ENCODE peak calls at places on chromosomes 1 and 21, in six cellular contexts. One of them, this sample, is unnamed.

GRCh38 chr1:44630116-44630515 is 44.2 kb downstream of the TMEM53 start:
- DNase-seq in HepG2: no peak
- DNase-seq in GM12878: no peak
- DNase-seq in endothelial cell of umbilical vein: no peak
- DNase-seq in A549: no peak
- DNase-seq in K562: no peak
- DNase-seq in this sample: no peak

GRCh38 chr1:225882008-225882698 is at the start of gene TMEM63A:
- DNase-seq in GM12878: peak
- DNase-seq in endothelial cell of umbilical vein: peak
- DNase-seq in K562: peak
- DNase-seq in HepG2: peak
- DNase-seq in A549: peak
- DNase-seq in this sample: peak

GRCh38 chr1:21586926-21587601 is 77.8 kb downstream of the ALPL start:
- DNase-seq in HepG2: peak
- DNase-seq in GM12878: no peak
- DNase-seq in A549: peak
- DNase-seq in endothelial cell of umbilical vein: peak
- DNase-seq in K562: peak
- DNase-seq in this sample: peak

GRCh38 chr1:211925016-211925415 is 94.5 kb upstream of the LPGAT1 start:
- DNase-seq in A549: no peak
- DNase-seq in K562: peak
- DNase-seq in GM12878: no peak
- DNase-seq in HepG2: no peak
- DNase-seq in endothelial cell of umbilical vein: no peak
- DNase-seq in this sample: no peak

GRCh38 chr1:12188115-12188514 is 21.3 kb downstream of the TNFRSF1B start:
- DNase-seq in HepG2: peak
- DNase-seq in K562: no peak
- DNase-seq in GM12878: no peak
- DNase-seq in endothelial cell of umbilical vein: no peak
- DNase-seq in A549: no peak
- DNase-seq in this sample: no peak

GRCh38 chr1:171084091-171084490 is 6.6 kb upstream of the FMO3 start:
- DNase-seq in endothelial cell of umbilical vein: no peak
- DNase-seq in K562: no peak
- DNase-seq in GM12878: no peak
- DNase-seq in A549: no peak
- DNase-seq in HepG2: no peak
- DNase-seq in this sample: no peak

GRCh38 chr1:31760422-31760900 is 3.7 kb downstream of the ADGRB2 start:
- DNase-seq in HepG2: no peak
- DNase-seq in GM12878: no peak
- DNase-seq in A549: peak
- DNase-seq in endothelial cell of umbilical vein: no peak
- DNase-seq in K562: no peak
- DNase-seq in this sample: no peak

GRCh38 chr1:110765640-110766335 is 91.0 kb upstream of the KCNA3 start:
- DNase-seq in HepG2: peak
- DNase-seq in GM12878: no peak
- DNase-seq in A549: peak
- DNase-seq in K562: peak
- DNase-seq in endothelial cell of umbilical vein: peak
- DNase-seq in this sample: peak

GRCh38 chr1:101235241-101235695 is 1.6 kb upstream of the S1PR1 start:
- DNase-seq in A549: no peak
- DNase-seq in HepG2: no peak
- DNase-seq in endothelial cell of umbilical vein: no peak
- DNase-seq in GM12878: no peak
- DNase-seq in K562: no peak
- DNase-seq in this sample: no peak

GRCh38 chr21:28338906-28339305 is 653.8 kb downstream of the LTN1 start:
- DNase-seq in HepG2: no peak
- DNase-seq in A549: no peak
- DNase-seq in K562: no peak
- DNase-seq in GM12878: no peak
- DNase-seq in endothelial cell of umbilical vein: peak
- DNase-seq in this sample: no peak

GRCh38 chr1:19045898-19046889 is 89.7 kb upstream of the IFFO2 start:
- DNase-seq in endothelial cell of umbilical vein: no peak
- DNase-seq in A549: no peak
- DNase-seq in K562: no peak
- DNase-seq in GM12878: no peak
- DNase-seq in HepG2: peak
- DNase-seq in this sample: no peak

GRCh38 chr1:27015260-27015659 is 2.6 kb upstream of the TENT5B start:
- DNase-seq in A549: no peak
- DNase-seq in HepG2: no peak
- DNase-seq in K562: no peak
- DNase-seq in GM12878: no peak
- DNase-seq in endothelial cell of umbilical vein: no peak
- DNase-seq in this sample: peak

GRCh38 chr21:15071012-15071411 is 6.2 kb upstream of the NRIP1 start:
- DNase-seq in GM12878: no peak
- DNase-seq in endothelial cell of umbilical vein: no peak
- DNase-seq in K562: no peak
- DNase-seq in A549: no peak
- DNase-seq in HepG2: no peak
- DNase-seq in this sample: no peak

GRCh38 chr1:226986496-226987178 is 46.5 kb downstream of the COQ8A start:
- DNase-seq in GM12878: no peak
- DNase-seq in K562: no peak
- DNase-seq in HepG2: no peak
- DNase-seq in endothelial cell of umbilical vein: no peak
- DNase-seq in A549: no peak
- DNase-seq in this sample: no peak

GRCh38 chr21:44947930-44948331 is 8.1 kb downstream of the SLX9 start:
- DNase-seq in A549: no peak
- DNase-seq in endothelial cell of umbilical vein: no peak
- DNase-seq in K562: no peak
- DNase-seq in GM12878: no peak
- DNase-seq in HepG2: no peak
- DNase-seq in this sample: no peak

GRCh38 chr1:178653091-178653490 is 72.0 kb upstream of the RALGPS2 start:
- DNase-seq in HepG2: no peak
- DNase-seq in endothelial cell of umbilical vein: no peak
- DNase-seq in GM12878: no peak
- DNase-seq in K562: no peak
- DNase-seq in A549: peak
- DNase-seq in this sample: no peak

GRCh38 chr1:153057375-153057774 is at the start of gene SPRR2A:
- DNase-seq in HepG2: no peak
- DNase-seq in K562: no peak
- DNase-seq in GM12878: no peak
- DNase-seq in A549: no peak
- DNase-seq in endothelial cell of umbilical vein: no peak
- DNase-seq in this sample: no peak

GRCh38 chr1:30258876-30259275 is 464.5 kb downstream of the MATN1 start:
- DNase-seq in GM12878: no peak
- DNase-seq in endothelial cell of umbilical vein: no peak
- DNase-seq in A549: no peak
- DNase-seq in K562: no peak
- DNase-seq in HepG2: no peak
- DNase-seq in this sample: no peak

GRCh38 chr1:171670739-171671138 is 18.3 kb upstream of the MYOC start:
- DNase-seq in A549: no peak
- DNase-seq in K562: no peak
- DNase-seq in GM12878: no peak
- DNase-seq in HepG2: no peak
- DNase-seq in endothelial cell of umbilical vein: no peak
- DNase-seq in this sample: no peak

GRCh38 chr21:42234464-42235241 is 15.7 kb downstream of the ABCG1 start:
- DNase-seq in endothelial cell of umbilical vein: peak
- DNase-seq in A549: peak
- DNase-seq in K562: peak
- DNase-seq in GM12878: no peak
- DNase-seq in HepG2: peak
- DNase-seq in this sample: peak

GRCh38 chr1:109815809-109816791 is 52.4 kb upstream of the EPS8L3 start:
- DNase-seq in HepG2: no peak
- DNase-seq in GM12878: peak
- DNase-seq in K562: peak
- DNase-seq in A549: no peak
- DNase-seq in endothelial cell of umbilical vein: no peak
- DNase-seq in this sample: peak

GRCh38 chr1:110380667-110381283 is 10.1 kb downstream of the SLC16A4 start:
- DNase-seq in A549: no peak
- DNase-seq in K562: no peak
- DNase-seq in GM12878: no peak
- DNase-seq in HepG2: no peak
- DNase-seq in endothelial cell of umbilical vein: no peak
- DNase-seq in this sample: peak

GRCh38 chr1:69263982-69264381 is 303.7 kb upstream of the LRRC7 start:
- DNase-seq in GM12878: no peak
- DNase-seq in A549: no peak
- DNase-seq in HepG2: no peak
- DNase-seq in K562: no peak
- DNase-seq in endothelial cell of umbilical vein: peak
- DNase-seq in this sample: peak

GRCh38 chr1:2564006-2564814 is 8.0 kb downstream of the TNFRSF14 start:
- DNase-seq in GM12878: no peak
- DNase-seq in A549: no peak
- DNase-seq in HepG2: no peak
- DNase-seq in endothelial cell of umbilical vein: no peak
- DNase-seq in K562: no peak
- DNase-seq in this sample: no peak

GRCh38 chr1:32128479-32128878 is 20.6 kb downstream of the KPNA6 start:
- DNase-seq in GM12878: no peak
- DNase-seq in A549: no peak
- DNase-seq in K562: no peak
- DNase-seq in HepG2: no peak
- DNase-seq in endothelial cell of umbilical vein: no peak
- DNase-seq in this sample: no peak

GRCh38 chr1:22332166-22332717 is 119.4 kb upstream of the ZBTB40 start:
- DNase-seq in HepG2: no peak
- DNase-seq in K562: no peak
- DNase-seq in endothelial cell of umbilical vein: no peak
- DNase-seq in A549: no peak
- DNase-seq in GM12878: no peak
- DNase-seq in this sample: no peak

GRCh38 chr1:222331340-222331739 is 216.6 kb downstream of the HHIPL2 start:
- DNase-seq in K562: no peak
- DNase-seq in HepG2: no peak
- DNase-seq in A549: no peak
- DNase-seq in endothelial cell of umbilical vein: no peak
- DNase-seq in GM12878: no peak
- DNase-seq in this sample: no peak

GRCh38 chr1:178628637-178629548 is 96.2 kb upstream of the RALGPS2 start:
- DNase-seq in K562: no peak
- DNase-seq in endothelial cell of umbilical vein: no peak
- DNase-seq in GM12878: no peak
- DNase-seq in HepG2: no peak
- DNase-seq in A549: no peak
- DNase-seq in this sample: no peak

GRCh38 chr1:89519779-89520358 is 4.8 kb upstream of the LRRC8B start:
- DNase-seq in K562: peak
- DNase-seq in endothelial cell of umbilical vein: peak
- DNase-seq in GM12878: no peak
- DNase-seq in A549: peak
- DNase-seq in HepG2: peak
- DNase-seq in this sample: peak

DNA sequence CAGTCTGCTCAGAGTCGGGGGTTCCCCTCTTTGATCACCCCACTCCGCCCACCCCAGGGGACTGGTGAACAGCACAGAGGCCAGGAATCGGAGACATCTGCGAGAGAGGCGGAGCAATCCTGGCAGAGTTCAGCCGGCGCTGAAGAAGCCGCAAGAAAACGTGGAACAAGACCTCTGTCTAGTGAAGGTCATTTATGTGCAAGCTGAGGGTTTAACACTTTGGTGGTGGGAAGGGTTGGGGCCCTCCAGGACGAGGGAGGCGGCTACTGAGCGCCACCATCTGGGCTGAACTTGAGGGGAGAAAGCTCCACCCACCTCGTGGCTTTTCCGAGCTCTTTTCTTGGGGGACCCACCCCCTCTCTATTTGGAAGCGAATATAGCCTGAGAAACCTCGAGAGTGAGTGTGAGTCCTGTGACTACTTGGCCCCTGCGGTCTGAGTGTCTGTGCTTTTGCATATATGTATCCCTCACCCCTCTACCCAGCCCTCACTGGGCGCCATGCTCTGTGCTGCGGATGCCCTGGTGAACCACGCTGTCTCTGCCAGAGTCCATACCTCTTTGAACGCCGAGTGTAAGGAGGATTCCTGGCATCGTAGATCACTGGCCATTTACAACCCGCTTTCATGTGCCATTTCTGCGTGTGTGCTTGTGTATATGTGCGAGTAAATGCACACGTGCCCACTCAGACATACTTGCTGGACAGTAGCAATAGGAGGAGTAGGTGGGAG is 1.2 kb upstream of the EPHA10 start:
- DNase-seq in K562: peak
- DNase-seq in endothelial cell of umbilical vein: no peak
- DNase-seq in A549: no peak
- DNase-seq in GM12878: no peak
- DNase-seq in HepG2: no peak
- DNase-seq in this sample: peak
- TF ChIP-seq CTCF in K562: peak
- TF ChIP-seq CTCF in endothelial cell of umbilical vein: no peak
- TF ChIP-seq CTCF in A549: peak
- TF ChIP-seq CTCF in GM12878: peak
- TF ChIP-seq CTCF in HepG2: peak
- TF ChIP-seq CTCF in this sample: peak

DNA sequence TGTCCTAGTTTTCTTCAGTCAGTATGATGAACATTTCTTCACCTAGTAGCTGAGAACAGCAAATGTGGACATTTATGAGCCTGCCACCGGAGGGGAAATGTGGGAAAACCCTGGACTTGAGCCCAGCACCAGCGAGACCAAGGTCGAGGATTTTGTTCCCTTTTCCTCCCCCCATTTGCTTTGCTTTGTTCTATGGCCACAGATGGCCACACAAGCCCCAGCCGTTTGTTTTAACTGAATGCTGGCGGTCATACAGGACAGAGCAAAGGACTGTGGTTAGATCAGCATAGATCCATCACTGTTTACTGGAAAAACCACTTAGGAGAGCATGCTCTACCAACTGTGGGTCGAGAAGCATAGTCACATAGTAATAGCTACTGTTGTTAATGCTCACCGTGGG is 20.9 kb downstream of the SH2D2A start:
- DNase-seq in K562: no peak
- DNase-seq in GM12878: no peak
- DNase-seq in HepG2: peak
- DNase-seq in A549: no peak
- DNase-seq in endothelial cell of umbilical vein: no peak
- DNase-seq in this sample: no peak
- TF ChIP-seq MYC in K562: no peak
- TF ChIP-seq MYC in GM12878: no peak
- TF ChIP-seq MYC in HepG2: no peak
- TF ChIP-seq MYC in A549: no peak
- TF ChIP-seq MYC in endothelial cell of umbilical vein: no peak
- TF ChIP-seq MYC in this sample: no peak

GRCh38 chr1:217889401-217889800 is 258.3 kb downstream of the SPATA17 start:
- DNase-seq in endothelial cell of umbilical vein: no peak
- DNase-seq in A549: no peak
- DNase-seq in GM12878: no peak
- DNase-seq in HepG2: no peak
- DNase-seq in K562: no peak
- DNase-seq in this sample: peak
- TF ChIP-seq CTCF in endothelial cell of umbilical vein: no peak
- TF ChIP-seq CTCF in A549: no peak
- TF ChIP-seq CTCF in GM12878: no peak
- TF ChIP-seq CTCF in HepG2: peak
- TF ChIP-seq CTCF in K562: peak
- TF ChIP-seq CTCF in this sample: peak

GRCh38 chr1:241615043-241615974 is 24.9 kb downstream of the CHML start:
- DNase-seq in A549: peak
- DNase-seq in K562: no peak
- DNase-seq in GM12878: no peak
- DNase-seq in endothelial cell of umbilical vein: no peak
- DNase-seq in HepG2: peak
- DNase-seq in this sample: no peak
- TF ChIP-seq MYC in A549: no peak
- TF ChIP-seq MYC in K562: no peak
- TF ChIP-seq MYC in GM12878: no peak
- TF ChIP-seq MYC in endothelial cell of umbilical vein: no peak
- TF ChIP-seq MYC in HepG2: no peak
- TF ChIP-seq MYC in this sample: no peak